ENCODE peak calls at places on chromosomes 11 and 22, in six cellular contexts. M, T, U, A, D and B are unnamed samples.

GRCh38 chr11:94325681-94326080 is 21.3 kb downstream of the IZUMO1R start:
- DNase-seq in M (peak), T (no peak), U (peak), A (peak), D (peak), B (no peak)

GRCh38 chr11:3375552-3375951 is 3.4 kb downstream of the ZNF195 start:
- DNase-seq in M (no peak), T (no peak), U (no peak), A (no peak), D (no peak), B (peak)

GRCh38 chr11:1852885-1853284 is at the start of gene LSP1:
- DNase-seq in M (no peak), T (no peak), U (peak), A (peak), D (no peak), B (no peak)

GRCh38 chr11:69509846-69510390 is 28.5 kb downstream of the LINC01488 start:
- DNase-seq in M (no peak), T (no peak), U (no peak), A (no peak), D (no peak), B (no peak)

GRCh38 chr11:29432719-29433325 is 584.0 kb downstream of the KCNA4 start:
- DNase-seq in M (no peak), T (peak), U (no peak), A (peak), D (peak), B (no peak)

GRCh38 chr11:12764187-12764914 is 90.1 kb downstream of the TEAD1 start:
- DNase-seq in M (no peak), T (no peak), U (no peak), A (no peak), D (no peak), B (no peak)

GRCh38 chr22:30867746-30868662 is 100.6 kb downstream of the MORC2 start:
- DNase-seq in M (no peak), T (no peak), U (no peak), A (no peak), D (no peak), B (no peak)

GRCh38 chr11:24457985-24458384 is 38.9 kb upstream of the LUZP2 start:
- DNase-seq in M (no peak), T (no peak), U (no peak), A (no peak), D (peak), B (no peak)

GRCh38 chr22:30998329-30998728 is 29.3 kb downstream of the TUG1 start:
- DNase-seq in M (no peak), T (no peak), U (no peak), A (no peak), D (peak), B (no peak)

GRCh38 chr11:103433976-103434375 is 324.8 kb downstream of the DYNC2H1 start:
- DNase-seq in M (no peak), T (no peak), U (no peak), A (no peak), D (no peak), B (no peak)

GRCh38 chr11:4826425-4826824 is 5.3 kb downstream of the OR51F2 start:
- DNase-seq in M (peak), T (no peak), U (no peak), A (no peak), D (peak), B (peak)

GRCh38 chr22:19177164-19178064 is 1.1 kb downstream of the SLC25A1 start:
- DNase-seq in M (no peak), T (no peak), U (no peak), A (no peak), D (no peak), B (no peak)

GRCh38 chr22:20571531-20572007 is 64.2 kb downstream of the MED15 start:
- DNase-seq in M (no peak), T (peak), U (peak), A (peak), D (peak), B (no peak)

GRCh38 chr11:106421673-106422292 is 344.3 kb downstream of the AASDHPPT start:
- DNase-seq in M (no peak), T (no peak), U (no peak), A (no peak), D (peak), B (no peak)

GRCh38 chr11:102267602-102268001 is 49.7 kb upstream of the BIRC3 start:
- DNase-seq in M (peak), T (peak), U (no peak), A (no peak), D (no peak), B (no peak)

GRCh38 chr11:35142481-35143207 is 3.7 kb downstream of the CD44 start:
- DNase-seq in M (peak), T (peak), U (peak), A (no peak), D (no peak), B (no peak)

GRCh38 chr11:36196476-36197099 is 92.6 kb downstream of the COMMD9 start:
- DNase-seq in M (peak), T (no peak), U (no peak), A (no peak), D (no peak), B (peak)

GRCh38 chr11:122099345-122100045 is 16.5 kb downstream of the BLID start:
- DNase-seq in M (no peak), T (no peak), U (no peak), A (no peak), D (no peak), B (no peak)

GRCh38 chr11:61975638-61976419 is 8.4 kb upstream of the FTH1 start:
- DNase-seq in M (no peak), T (no peak), U (no peak), A (no peak), D (no peak), B (no peak)

GRCh38 chr11:75240381-75241035 is at the start of gene TPBGL:
- DNase-seq in M (no peak), T (no peak), U (peak), A (no peak), D (peak), B (no peak)

GRCh38 chr11:2561283-2562180 is 116.7 kb downstream of the KCNQ1 start:
- DNase-seq in M (no peak), T (no peak), U (peak), A (no peak), D (no peak), B (no peak)

GRCh38 chr11:9802291-9802861 is 138.5 kb downstream of the SWAP70 start:
- DNase-seq in M (peak), T (peak), U (no peak), A (no peak), D (peak), B (peak)

GRCh38 chr11:47388697-47389576 is 10.6 kb upstream of the SPI1 start:
- DNase-seq in M (no peak), T (no peak), U (no peak), A (no peak), D (no peak), B (no peak)

GRCh38 chr11:12180257-12181205 is 70.1 kb downstream of the MICAL2 start:
- DNase-seq in M (peak), T (no peak), U (no peak), A (no peak), D (no peak), B (no peak)

GRCh38 chr11:74004694-74005615 is 3.9 kb downstream of the UCP3 start:
- DNase-seq in M (no peak), T (no peak), U (peak), A (peak), D (no peak), B (no peak)

GRCh38 chr11:10750838-10751580 is at the start of gene CTR9:
- DNase-seq in M (peak), T (peak), U (peak), A (peak), D (peak), B (peak)

GRCh38 chr11:129881570-129882170 is 13.7 kb downstream of the NFRKB start:
- DNase-seq in M (peak), T (peak), U (peak), A (peak), D (peak), B (no peak)

GRCh38 chr11:102007567-102008437 is 39.4 kb upstream of the CFAP300 start:
- DNase-seq in M (no peak), T (peak), U (no peak), A (peak), D (peak), B (peak)

GRCh38 chr11:65745049-65745448 is 24.5 kb upstream of the RNASEH2C start:
- DNase-seq in M (no peak), T (no peak), U (no peak), A (no peak), D (no peak), B (no peak)

GRCh38 chr11:88246680-88247079 is 71.4 kb upstream of the RAB38 start:
- DNase-seq in M (peak), T (peak), U (no peak), A (no peak), D (no peak), B (peak)